ENCODE peak calls at places on chromosomes 7 and 10, in nine cellular contexts. Q is body of pancreas, T is transverse colon, Z is HepG2, I is stomach, M is IMR-90, H is sigmoid colon, W is heart left ventricle, Y is endothelial cell of umbilical vein. L is an unnamed sample. For H3K27me3, the result is how much of the 10 kb centered on the place peaks cover.

GRCh38 chr10:31072453-31072852 is 40.8 kb upstream of the ZNF438 start:
- DNase-seq in Q (no peak), H (no peak), T (no peak), Z (no peak), I (no peak), M (no peak), W (no peak), Y (peak), L (no peak)

GRCh38 chr7:30626984-30627383 is 32.3 kb downstream of the GARS1 start:
- DNase-seq in I (no peak), T (no peak), M (peak), Y (no peak), H (no peak), Z (no peak), W (no peak), Q (no peak), L (no peak)

GRCh38 chr7:82507365-82507975 is 63.9 kb upstream of the CACNA2D1 start:
- DNase-seq in T (no peak), Y (no peak), Z (no peak), W (no peak), Q (no peak), H (no peak), M (no peak), I (no peak), L (no peak)

GRCh38 chr10:621981-622740 is 67.3 kb downstream of the DIP2C start:
- DNase-seq in Y (no peak), M (peak), Q (no peak), T (no peak), W (no peak), I (no peak), Z (no peak), H (no peak), L (no peak)

GRCh38 chr7:112938895-112939588 is 147.6 kb downstream of the GPR85 start:
- DNase-seq in I (no peak), Y (peak), Q (peak), Z (peak), T (peak), M (peak), H (peak), W (peak), L (peak)

GRCh38 chr7:66522518-66522917 is 106.2 kb upstream of the KCTD7 start:
- DNase-seq in Q (no peak), W (no peak), Y (no peak), T (no peak), M (no peak), H (no peak), Z (no peak), I (no peak), L (no peak)

GRCh38 chr10:121734517-121735137 is 136.4 kb upstream of the FGFR2 start:
- DNase-seq in I (no peak), T (no peak), Z (peak), M (no peak), Y (no peak), W (no peak), H (no peak), Q (peak), L (no peak)

GRCh38 chr7:40918701-40919271 is 784.0 kb downstream of the SUGCT start:
- DNase-seq in Z (no peak), Y (no peak), M (peak), I (no peak), W (no peak), T (no peak), H (no peak), Q (no peak), L (no peak)

GRCh38 chr10:132937861-132938260 is 4.5 kb downstream of the CFAP46 start:
- DNase-seq in M (no peak), I (no peak), T (no peak), Z (no peak), H (no peak), W (peak), Y (no peak), Q (no peak), L (no peak)

GRCh38 chr7:14747701-14748100 is 154.8 kb downstream of the DGKB start:
- DNase-seq in H (no peak), Y (peak), W (no peak), Z (no peak), M (no peak), Q (no peak), I (no peak), T (no peak), L (no peak)

GRCh38 chr10:44858988-44859387 is 52.1 kb upstream of the TMEM72 start:
- DNase-seq in H (no peak), Y (no peak), Z (no peak), M (peak), Q (no peak), W (no peak), T (no peak), I (no peak), L (no peak)

GRCh38 chr10:29099001-29099400 is 189.9 kb upstream of the LYZL1 start:
- DNase-seq in Z (no peak), Q (no peak), M (no peak), W (no peak), I (no peak), T (no peak), Y (no peak), H (no peak), L (no peak)

GRCh38 chr7:14834888-14835287 is 67.7 kb downstream of the DGKB start:
- DNase-seq in M (peak), H (no peak), T (no peak), Q (no peak), I (no peak), W (no peak), Y (no peak), Z (no peak), L (no peak)

GRCh38 chr10:111430070-111430469 is 353.2 kb downstream of the ADRA2A start:
- DNase-seq in I (no peak), Z (no peak), T (no peak), W (no peak), Y (no peak), Q (no peak), M (no peak), H (no peak), L (no peak)

GRCh38 chr7:142812437-142813215 is 41.9 kb downstream of the PRSS2 start:
- DNase-seq in H (no peak), I (no peak), T (no peak), Y (no peak), Q (no peak), Z (no peak), M (no peak), W (no peak), L (no peak)

GRCh38 chr7:55309040-55309991 is 55.8 kb upstream of the LANCL2 start:
- DNase-seq in W (peak), T (peak), Y (no peak), M (no peak), I (peak), Q (no peak), H (no peak), Z (no peak), L (no peak)

GRCh38 chr7:111388912-111389311 is 173.4 kb downstream of the IMMP2L start:
- DNase-seq in M (no peak), I (no peak), T (no peak), W (no peak), Y (no peak), Z (no peak), Q (no peak), H (no peak), L (no peak)

GRCh38 chr7:31326416-31326815 is 14.1 kb downstream of the NEUROD6 start:
- DNase-seq in T (no peak), Y (no peak), H (no peak), Q (no peak), M (no peak), W (no peak), Z (no peak), I (no peak), L (no peak)

GRCh38 chr10:49056356-49056755 is 59.0 kb downstream of the VSTM4 start:
- DNase-seq in T (no peak), M (peak), H (no peak), Z (no peak), Q (no peak), W (no peak), I (no peak), Y (no peak), L (no peak)

GRCh38 chr10:13470270-13470669 is 58.5 kb downstream of the BEND7 start:
- DNase-seq in T (no peak), W (no peak), Q (no peak), Y (no peak), Z (no peak), I (no peak), H (no peak), M (no peak), L (no peak)

GRCh38 chr7:43639858-43640491 is 57.1 kb downstream of the STK17A start:
- DNase-seq in Z (peak), H (no peak), Y (peak), I (peak), T (peak), M (peak), W (no peak), Q (peak), L (peak)

GRCh38 chr7:27606270-27607209 is 56.1 kb downstream of the HIBADH start:
- DNase-seq in Q (no peak), Z (peak), Y (peak), I (no peak), M (peak), H (no peak), T (no peak), W (no peak), L (no peak)

GRCh38 chr7:29588900-29589696 is 25.5 kb downstream of the PRR15 start:
- DNase-seq in Z (peak), T (peak), M (peak), Q (peak), W (no peak), H (no peak), Y (peak), I (peak), L (no peak)

DNA sequence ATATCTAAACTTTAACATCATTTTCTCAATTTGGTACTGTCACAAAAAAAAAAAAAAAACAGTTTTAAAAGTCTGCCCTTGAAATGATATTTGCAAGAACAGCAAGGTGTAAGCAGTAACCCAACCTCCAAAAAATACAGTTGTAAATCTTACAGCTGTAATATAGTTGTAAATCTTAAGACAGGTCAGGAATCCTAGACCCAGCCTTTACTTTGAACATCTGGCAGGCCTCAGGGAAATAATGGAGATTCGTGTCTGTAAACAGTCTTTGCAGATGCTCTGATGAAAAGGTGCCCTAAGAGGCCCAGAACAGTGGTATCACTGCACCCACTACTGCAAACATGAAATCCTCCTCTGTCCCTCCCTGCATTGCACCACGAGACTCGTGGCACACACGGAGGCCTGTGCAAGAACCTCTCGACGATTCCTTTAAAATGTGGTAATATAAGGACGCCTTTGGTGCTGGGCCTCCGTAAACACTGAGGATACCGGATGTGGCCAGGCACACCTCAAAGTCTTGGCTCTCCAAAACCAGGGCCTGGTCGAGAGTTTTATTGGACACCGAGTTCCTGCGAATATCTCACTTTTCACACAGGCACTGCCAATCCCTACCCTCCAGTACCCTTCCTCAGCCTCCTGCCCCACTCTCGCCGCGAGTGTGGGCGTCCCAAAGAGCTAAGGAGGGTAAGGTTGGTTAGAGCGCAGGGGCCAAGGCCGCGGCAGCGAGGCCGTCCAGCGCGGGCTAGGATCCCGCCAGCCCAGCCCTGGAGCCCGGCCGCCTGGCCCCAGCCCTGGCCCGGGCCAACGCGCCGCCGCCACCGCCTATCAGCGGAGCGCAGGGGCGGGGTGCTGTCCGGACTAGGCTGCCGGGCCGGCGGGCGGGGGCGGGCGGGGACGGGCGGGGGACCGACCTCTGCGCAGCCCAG is 475 bp upstream of the REEP3 start:
- DNase-seq in Q (peak), Z (peak), I (peak), W (peak), T (peak), H (peak), M (peak), Y (peak), L (peak)
- TF ChIP-seq POLR2A in Q (peak), Z (peak), I (no peak), W (no peak), T (peak), H (no peak), M (peak), Y (no peak), L (no peak)

GRCh38 chr10:81708946-81709345 is 166.0 kb upstream of the NRG3 start:
- DNase-seq in M (no peak), Q (no peak), H (no peak), W (no peak), Y (no peak), I (no peak), T (no peak), Z (no peak), L (no peak)
- H3K27me3 ChIP-seq in M (under half), Q (under half), H (under half), W (under half), Y (under half), I (under half), T (under half), Z (under half), L (under half)

DNA sequence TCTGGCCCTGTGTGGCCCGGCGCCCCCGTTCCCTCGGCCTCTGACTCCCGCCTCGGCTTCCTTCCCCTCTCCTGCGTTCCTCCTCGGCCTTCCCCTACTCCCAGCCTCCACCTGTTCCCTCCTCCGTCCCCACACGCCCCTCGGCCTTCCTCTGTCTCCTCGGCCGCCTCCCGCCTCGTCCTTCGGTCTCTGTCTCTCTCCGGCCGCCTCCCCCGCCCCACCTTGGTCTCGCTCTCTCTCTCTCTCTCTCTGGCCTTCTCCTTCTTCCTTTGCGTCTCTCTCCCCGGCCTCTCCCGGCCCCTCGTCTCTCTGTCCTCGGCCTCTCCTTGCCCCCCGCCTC is 588 bp downstream of the GET4 start:
- DNase-seq in Z (no peak), I (no peak), Y (peak), T (no peak), Q (no peak), H (peak), W (no peak), M (no peak), L (no peak)
- H3K27ac ChIP-seq in Z (peak), I (peak), Y (peak), T (peak), Q (peak), H (peak), W (peak), M (peak), L (peak)

DNA sequence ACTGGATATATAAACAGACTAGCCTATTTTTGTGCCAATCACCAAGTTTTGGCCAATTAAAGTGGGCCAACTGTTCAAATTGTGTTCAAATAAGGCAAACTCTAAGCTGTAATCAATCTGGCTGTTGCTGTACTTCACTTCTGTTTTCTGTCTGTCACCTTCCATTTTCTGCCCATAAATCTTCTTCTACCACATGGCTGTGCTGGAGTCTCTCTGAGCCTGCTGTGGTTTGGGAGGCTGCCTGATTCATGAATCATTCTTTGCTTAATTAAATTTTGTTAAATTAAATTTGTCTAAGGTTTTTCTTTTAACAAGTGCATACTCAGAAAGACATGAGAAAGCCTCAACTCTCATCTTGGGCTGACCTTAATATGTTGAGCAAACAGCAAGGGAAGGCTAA is 172.6 kb upstream of the VIPR2 start:
- DNase-seq in Y (no peak), I (no peak), M (no peak), Q (no peak), T (no peak), W (no peak), Z (no peak), H (no peak), L (no peak)
- TF ChIP-seq POLR2A in Y (no peak), I (no peak), M (no peak), Q (no peak), T (no peak), W (no peak), Z (no peak), H (no peak), L (no peak)

DNA sequence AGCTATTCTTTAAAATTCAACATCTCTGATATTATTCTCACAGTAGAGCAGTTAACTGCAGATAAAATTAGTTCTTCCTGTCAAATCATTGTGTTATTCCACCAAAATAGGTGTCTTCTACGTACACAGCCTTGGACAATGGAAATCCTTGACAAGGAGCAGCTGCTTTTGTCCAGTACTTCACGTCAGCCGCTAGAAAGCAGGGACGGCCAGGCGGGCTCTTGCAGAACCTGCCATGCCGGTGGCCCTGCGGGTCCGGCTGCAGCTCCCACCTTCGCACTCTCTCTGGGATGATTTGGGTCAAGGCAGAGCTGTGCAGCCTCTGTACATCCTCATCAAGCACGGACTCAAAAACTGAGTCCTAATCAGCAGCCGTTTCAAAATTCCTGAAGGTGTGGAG is 2.2 kb upstream of the FOXI2 start:
- DNase-seq in Q (no peak), W (no peak), I (no peak), T (no peak), Y (no peak), H (no peak), Z (no peak), M (no peak), L (no peak)
- H3K27me3 ChIP-seq in Q (under half), W (under half), I (half or more), T (half or more), Y (half or more), H (under half), Z (under half), M (under half), L (under half)

GRCh38 chr10:79116801-79117723 is 48.3 kb downstream of the ZMIZ1 start:
- DNase-seq in Q (peak), M (peak), I (peak), Z (no peak), H (peak), W (no peak), Y (no peak), T (peak), L (no peak)
- H3K27ac ChIP-seq in Q (peak), M (peak), I (peak), Z (peak), H (peak), W (peak), Y (no peak), T (peak), L (peak)

GRCh38 chr7:155953781-155954549 is 141.7 kb upstream of the SHH start:
- DNase-seq in Z (peak), W (no peak), T (no peak), Q (no peak), I (peak), M (no peak), H (peak), Y (no peak), L (no peak)

GRCh38 chr7:155956977-155957376 is 144.7 kb upstream of the SHH start:
- DNase-seq in Y (no peak), Z (no peak), I (no peak), M (no peak), T (no peak), H (peak), W (no peak), Q (no peak), L (no peak)

GRCh38 chr7:155953501-155953778 is 141.2 kb upstream of the SHH start:
- DNase-seq in Y (no peak), Z (no peak), I (peak), W (no peak), Q (no peak), H (no peak), M (no peak), T (no peak), L (no peak)

GRCh38 chr7:155955367-155955635 is 143.0 kb upstream of the SHH start:
- DNase-seq in W (no peak), I (no peak), Q (no peak), H (no peak), M (no peak), Y (no peak), T (no peak), Z (no peak), L (no peak)

DNA sequence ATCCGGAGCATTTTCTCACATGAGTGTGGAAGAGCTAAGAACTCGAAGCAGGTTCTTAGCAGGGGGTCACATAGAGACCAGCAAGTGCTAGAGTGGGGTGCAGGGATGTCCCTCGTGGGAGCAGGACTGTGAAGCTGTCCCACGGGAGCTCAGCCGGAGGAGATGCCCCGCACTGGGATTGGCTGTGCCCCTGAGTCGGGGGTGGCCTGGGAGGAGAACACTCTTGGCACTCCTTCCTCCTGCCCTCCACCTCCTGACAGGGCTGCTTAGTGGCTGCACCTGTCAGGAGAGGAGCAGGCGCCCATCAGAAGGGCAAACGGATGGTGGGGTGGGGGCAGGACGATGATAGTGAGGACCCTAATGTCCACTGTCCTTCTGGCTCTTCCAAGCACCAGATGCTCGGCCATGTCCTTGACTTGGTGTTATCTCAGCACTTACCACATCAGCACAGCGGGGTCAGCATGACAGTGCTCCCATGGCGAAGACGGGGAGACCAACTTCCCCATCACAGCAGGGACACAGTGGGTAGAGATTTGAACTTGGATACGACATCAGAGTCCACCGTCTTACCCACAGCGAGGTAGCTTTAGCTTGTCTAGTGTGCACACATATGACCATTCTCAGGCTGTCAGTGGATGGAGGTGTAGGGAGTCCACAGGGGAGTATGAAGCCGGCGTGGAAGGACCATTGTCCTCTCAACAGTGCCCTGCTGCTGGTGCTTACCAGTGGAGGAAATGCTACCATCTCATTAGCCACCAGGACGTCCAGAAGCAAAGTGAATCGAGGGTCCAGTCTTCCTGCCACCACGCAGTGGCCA is 142.5 kb upstream of the SHH start:
- DNase-seq in Z (no peak), W (no peak), T (no peak), I (no peak), M (no peak), Y (no peak), Q (no peak), H (peak), L (no peak)
- TF ChIP-seq POLR2A in Z (no peak), W (no peak), T (no peak), I (no peak), M (no peak), Y (no peak), Q (no peak), H (no peak), L (no peak)